ENCODE peak calls at places on chromosomes 2 and 18, in four cellular contexts. J is heart right ventricle, F is astrocyte of the spinal cord, A is fibroblast of the aortic adventitia. D is an unnamed sample.

GRCh38 chr18:1018211-1018651 is 113.6 kb downstream of the ADCYAP1 start:
- DNase-seq in J (no peak), F (peak; percentile 38), A (peak; percentile 78), D (no peak)

GRCh38 chr2:234725528-234726264 is 226.1 kb upstream of the SH3BP4 start:
- DNase-seq in J (no peak), F (no peak), A (peak; percentile 51), D (no peak)

GRCh38 chr2:234273887-234274584 is 222.8 kb downstream of the ARL4C start:
- DNase-seq in J (no peak), F (no peak), A (no peak), D (no peak)

GRCh38 chr2:178756343-178756742 is 50.9 kb downstream of the TTN start:
- DNase-seq in J (no peak), F (no peak), A (peak; percentile 19), D (no peak)

GRCh38 chr2:173657996-173658717 is 303.5 kb downstream of the CDCA7 start:
- DNase-seq in J (no peak), F (peak; percentile 95), A (peak; percentile 92), D (peak; percentile 82)

GRCh38 chr18:24368749-24369148 is 28.9 kb downstream of the OSBPL1A start:
- DNase-seq in J (no peak), F (no peak), A (no peak), D (no peak)

GRCh38 chr2:226477221-226478120 is 322.1 kb downstream of the IRS1 start:
- DNase-seq in J (peak; percentile 7), F (no peak), A (peak; percentile 72), D (no peak)

GRCh38 chr2:66437601-66438497 is 2.9 kb downstream of the MEIS1 start:
- DNase-seq in J (no peak), F (peak; percentile 59), A (peak; percentile 57), D (peak; percentile 55)

GRCh38 chr2:40128796-40129195 is 323.1 kb downstream of the SLC8A1 start:
- DNase-seq in J (no peak), F (no peak), A (no peak), D (no peak)

GRCh38 chr2:191625016-191625415 is 52.9 kb upstream of the NABP1 start:
- DNase-seq in J (no peak), F (peak; percentile 65), A (no peak), D (peak; percentile 32)

GRCh38 chr18:7090771-7091170 is 26.8 kb downstream of the LAMA1 start:
- DNase-seq in J (no peak), F (peak; percentile 12), A (no peak), D (peak; percentile 2)

DNA sequence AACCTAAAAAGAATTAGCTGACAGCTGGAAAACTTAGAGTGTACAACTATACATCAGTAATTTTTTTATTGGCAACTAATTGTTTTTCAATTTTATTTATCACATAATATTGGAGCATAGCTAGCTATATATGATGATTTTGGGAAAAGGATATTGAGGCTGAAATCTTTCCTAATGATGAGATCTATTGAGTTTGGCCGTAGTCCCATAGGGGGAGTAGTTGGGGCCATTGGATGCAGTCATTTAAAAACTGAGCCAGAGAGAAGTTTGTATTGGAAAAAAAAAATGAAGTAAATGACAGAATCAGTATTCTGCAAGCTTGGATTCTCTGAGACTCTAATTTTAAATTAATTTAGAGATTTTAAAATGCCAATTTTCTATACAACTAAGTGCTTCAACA is 179.8 kb downstream of the LTBP1 start:
- DNase-seq in J (no peak), F (no peak), A (no peak), D (no peak)
- TF ChIP-seq CTCF in J (no peak), F (peak; percentile 22), A (peak; percentile 22), D (no peak)

DNA sequence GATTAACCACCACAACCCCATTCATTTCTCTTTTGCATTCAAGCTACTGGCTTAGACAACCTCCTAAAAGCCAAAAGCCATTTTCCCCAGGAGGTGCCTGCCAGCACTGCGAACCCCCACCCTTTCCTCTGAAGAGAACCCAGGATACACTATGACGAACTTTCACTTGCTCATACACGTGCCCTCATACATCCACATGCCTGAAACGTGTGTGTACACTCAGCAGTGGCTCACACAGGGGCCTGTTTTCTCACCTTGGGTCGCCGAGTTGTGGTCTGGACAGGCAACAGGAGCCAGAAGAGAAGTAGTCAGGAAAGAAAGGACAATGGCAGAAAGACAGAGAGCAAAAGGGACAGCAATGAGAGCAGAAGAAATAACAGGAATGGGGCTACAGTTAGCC is 7.4 kb downstream of the DCTN1 start:
- DNase-seq in J (no peak), F (no peak), A (peak; percentile 31), D (no peak)
- H3K4me3 ChIP-seq in J (no peak overlapping the region), F (no peak overlapping the region), A (no peak overlapping the region), D (no peak overlapping the region)

DNA sequence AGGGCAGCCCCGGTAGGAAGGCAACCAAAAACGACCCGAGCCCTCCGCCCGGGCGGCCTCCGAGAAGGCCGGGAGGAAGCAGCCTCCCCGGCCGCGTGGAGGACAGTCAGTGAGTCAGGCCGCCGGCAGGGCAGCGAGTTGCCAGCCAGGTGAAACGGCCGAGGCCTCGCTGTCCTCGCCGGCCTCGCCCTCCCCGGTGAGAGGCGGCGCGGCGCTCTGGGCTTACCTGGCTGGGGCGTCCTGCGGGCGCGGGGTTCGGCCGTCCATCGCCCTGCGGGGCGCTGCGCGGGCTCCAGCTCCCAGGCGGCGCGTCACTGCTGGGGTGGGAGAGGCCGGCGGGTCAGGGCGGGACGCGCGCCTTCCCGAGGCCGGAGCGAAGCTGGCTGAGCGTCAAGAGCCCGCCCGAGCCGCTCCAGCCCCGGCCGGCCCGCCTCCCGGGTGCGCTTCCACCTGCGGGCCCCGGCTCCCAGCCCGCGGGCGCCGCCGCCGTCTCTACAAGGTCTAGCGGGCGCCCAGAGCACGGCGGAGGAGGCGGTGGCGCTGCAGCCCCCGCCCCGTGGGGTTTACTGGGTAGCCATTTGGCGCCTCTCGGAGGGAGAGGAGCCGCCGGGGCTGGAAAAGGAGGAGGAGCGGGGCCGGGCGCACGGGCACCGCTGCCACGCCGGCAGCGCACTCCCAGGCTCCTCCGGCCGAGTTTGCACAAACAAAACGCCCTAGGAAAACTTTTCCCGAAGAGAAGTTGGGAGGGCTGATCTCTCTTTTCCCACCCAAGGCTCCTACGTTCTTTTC is 499 bp downstream of the COBLL1 start:
- DNase-seq in J (peak; percentile 82), F (peak; percentile 75), A (peak; percentile 64), D (peak; percentile 74)
- TF ChIP-seq CTCF in J (peak; percentile 34), F (peak; percentile 14), A (peak; percentile 23), D (peak; percentile 7)

GRCh38 chr2:110219496-110220192 is 7.3 kb upstream of the MTLN start:
- DNase-seq in J (no peak), F (peak; percentile 76), A (peak; percentile 45), D (peak; percentile 36)
- H3K4me3 ChIP-seq in J (no peak overlapping the region), F (no peak overlapping the region), A (no peak overlapping the region), D (no peak overlapping the region)

DNA sequence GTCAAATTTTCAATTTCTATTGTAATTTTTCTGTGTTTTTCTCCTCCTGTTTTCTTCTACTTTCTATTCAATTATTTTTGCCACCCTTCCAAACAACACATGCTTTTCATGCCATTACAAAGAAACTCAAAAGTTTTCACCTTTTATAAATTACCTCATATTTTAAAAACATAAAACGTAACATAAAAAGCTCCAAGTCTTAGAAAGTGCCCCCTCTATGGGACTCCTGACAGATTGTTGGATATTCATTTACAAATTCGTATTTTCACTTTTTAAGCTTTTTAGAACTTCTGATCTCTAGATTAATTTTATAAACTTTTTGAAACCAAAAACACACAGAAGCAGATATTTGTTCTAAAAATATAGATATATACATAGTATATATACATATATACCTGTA is 1.6 kb downstream of the COL5A2 start:
- DNase-seq in J (no peak), F (peak; percentile 67), A (peak; percentile 73), D (peak; percentile 47)
- TF ChIP-seq CTCF in J (peak; percentile 18), F (peak; percentile 52), A (peak; percentile 51), D (peak; percentile 44)

DNA sequence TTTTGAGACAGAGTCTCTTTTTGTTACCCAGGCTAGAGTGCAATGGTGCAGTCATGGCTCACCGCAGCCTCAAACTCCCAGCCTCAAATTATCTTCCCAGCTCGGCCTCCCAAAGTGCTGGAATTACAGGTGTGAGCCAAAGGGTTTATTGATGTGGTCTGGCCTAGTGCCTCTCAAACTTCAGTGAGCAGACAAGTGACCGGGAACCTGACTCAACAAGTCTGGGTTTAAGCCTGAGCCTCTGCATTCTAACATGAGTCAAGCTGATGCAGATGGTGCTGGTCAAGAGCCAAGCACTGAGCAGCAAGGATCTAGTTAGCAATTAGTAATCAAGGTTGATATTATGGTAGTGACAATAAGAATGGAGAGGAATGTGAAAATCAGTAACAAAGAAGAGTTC is 21.3 kb downstream of the CDK15 start:
- DNase-seq in J (no peak), F (peak; percentile 75), A (peak; percentile 32), D (no peak)
- H3K4me3 ChIP-seq in J (no peak overlapping the region), F (no peak overlapping the region), A (no peak overlapping the region), D (no peak overlapping the region)

GRCh38 chr18:37019157-37019571 is 190.2 kb downstream of the KIAA1328 start:
- DNase-seq in J (no peak), F (peak; percentile 7), A (no peak), D (peak; percentile 5)
- TF ChIP-seq CTCF in J (no peak), F (peak; percentile 42), A (no peak), D (peak; percentile 33)

DNA sequence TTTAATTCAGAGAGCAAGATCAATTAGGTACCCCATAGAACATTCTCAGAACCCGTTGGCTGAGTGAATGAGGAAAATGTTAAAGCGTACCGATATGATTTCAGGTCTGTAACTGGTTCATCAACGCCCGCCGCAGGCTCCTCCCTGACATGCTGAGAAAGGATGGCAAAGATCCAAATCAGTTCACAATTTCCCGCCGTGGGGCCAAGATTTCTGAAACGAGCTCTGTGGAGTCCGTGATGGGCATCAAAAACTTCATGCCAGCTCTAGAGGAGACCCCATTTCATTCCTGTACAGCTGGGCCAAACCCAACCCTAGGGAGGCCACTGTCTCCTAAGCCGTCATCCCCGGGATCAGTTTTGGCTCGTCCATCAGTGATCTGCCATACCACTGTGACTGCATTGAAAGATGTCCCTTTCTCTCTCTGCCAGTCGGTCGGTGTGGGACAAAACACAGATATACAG is 7.3 kb downstream of the TGIF1 start:
- DNase-seq in J (no peak), F (no peak), A (no peak), D (no peak)
- H3K4me3 ChIP-seq in J (no peak overlapping the region), F (no peak overlapping the region), A (no peak overlapping the region), D (no peak overlapping the region)

D was measured in fibroblast of villous mesenchyme.